ENCODE peak calls at places on chromosomes 3 and 15, in six cellular contexts. D is K562, G is right lobe of liver, U is testis, X is spleen, Y is GM12878. I is an unnamed sample.

GRCh38 chr3:186452517-186452916 is 90.5 kb upstream of the DGKG start:
- DNase-seq in U (no peak), X (no peak), Y (no peak), G (no peak), D (no peak), I (no peak)

GRCh38 chr15:38254065-38254883 is 1.6 kb downstream of the SPRED1 start:
- DNase-seq in X (peak; percentile 73), Y (peak; percentile 39), D (peak; percentile 60), G (peak; percentile 56), U (peak; percentile 81), I (peak; percentile 68)

GRCh38 chr3:177351757-177352158 is 154.5 kb upstream of the TBL1XR1 start:
- DNase-seq in G (no peak), X (no peak), D (no peak), Y (peak; percentile 87), U (no peak), I (no peak)

GRCh38 chr3:127667119-127667681 is 5.6 kb upstream of the ABTB1 start:
- DNase-seq in U (no peak), D (no peak), G (no peak), Y (no peak), X (no peak), I (no peak)

GRCh38 chr3:126344380-126345041 is 12.7 kb downstream of the KLF15 start:
- DNase-seq in Y (no peak), D (no peak), G (peak; percentile 46), X (peak; percentile 52), U (peak; percentile 4), I (peak; percentile 62)

GRCh38 chr3:29591579-29591978 is 310.7 kb downstream of the RBMS3 start:
- DNase-seq in U (no peak), Y (no peak), D (no peak), X (no peak), G (no peak), I (no peak)

GRCh38 chr3:37686225-37686624 is 175.5 kb upstream of the CTDSPL start:
- DNase-seq in Y (no peak), G (no peak), U (no peak), X (no peak), D (no peak), I (no peak)

GRCh38 chr3:195257454-195258448 is 13.2 kb downstream of the XXYLT1 start:
- DNase-seq in G (peak; percentile 44), D (no peak), X (peak; percentile 75), Y (no peak), U (no peak), I (peak; percentile 86)

GRCh38 chr15:91694131-91694828 is 159.2 kb upstream of the SLCO3A1 start:
- DNase-seq in D (peak; percentile 11), X (no peak), Y (no peak), G (no peak), U (no peak), I (peak; percentile 78)

GRCh38 chr3:196399485-196399945 is 32.7 kb downstream of the UBXN7 start:
- DNase-seq in X (no peak), Y (no peak), U (no peak), D (no peak), G (no peak), I (no peak)

GRCh38 chr3:124776856-124777255 is 46.6 kb downstream of the UMPS start:
- DNase-seq in Y (no peak), U (no peak), D (no peak), G (no peak), X (peak; percentile 49), I (no peak)

GRCh38 chr15:38149315-38149714 is 103.3 kb upstream of the SPRED1 start:
- DNase-seq in G (no peak), D (no peak), U (no peak), Y (peak; percentile 11), X (no peak), I (no peak)

GRCh38 chr3:111073186-111073585 is 1.6 kb downstream of the NECTIN3 start:
- DNase-seq in Y (no peak), D (no peak), G (no peak), X (no peak), U (no peak), I (no peak)

GRCh38 chr3:79086514-79086913 is 681.3 kb downstream of the ROBO1 start:
- DNase-seq in Y (no peak), X (no peak), G (peak; percentile 50), D (peak; percentile 11), U (peak; percentile 72), I (peak; percentile 62)

DNA sequence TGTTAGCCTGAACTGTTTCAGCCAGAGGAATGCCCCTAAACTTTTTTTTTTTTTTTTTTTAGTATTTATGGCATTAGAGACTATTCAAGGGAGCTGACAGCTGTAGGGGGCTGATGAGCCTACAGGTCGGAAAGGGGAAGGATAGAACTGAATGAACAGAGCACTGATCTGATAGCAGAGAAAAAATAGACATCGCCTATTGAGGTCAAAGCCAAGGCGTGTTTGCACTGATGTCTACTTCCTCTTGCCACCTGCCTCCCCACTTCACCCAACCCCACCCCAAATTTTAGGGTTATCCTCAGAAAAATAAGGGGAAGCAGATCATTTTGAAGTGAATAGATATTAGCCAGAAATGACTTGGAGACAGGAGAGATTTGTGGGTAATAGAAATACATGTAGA is 3.0 kb upstream of the ZMAT3 start:
- DNase-seq in U (no peak), D (peak; percentile 28), Y (no peak), G (no peak), X (no peak), I (no peak)
- H3K27ac ChIP-seq in U (no peak overlapping the region), D (no peak overlapping the region), Y (peak overlapping the region; percentile 25), G (no peak overlapping the region), X (no peak overlapping the region), I (no peak overlapping the region)

GRCh38 chr3:4993276-4994143 is 14.3 kb downstream of the BHLHE40 start:
- DNase-seq in D (no peak), G (peak; percentile 11), Y (no peak), U (no peak), X (no peak), I (peak; percentile 13)

GRCh38 chr3:4996223-4996765 is 17.1 kb downstream of the BHLHE40 start:
- DNase-seq in D (no peak), G (no peak), U (no peak), X (no peak), Y (no peak), I (peak; percentile 11)

GRCh38 chr3:4995500-4996053 is 16.3 kb downstream of the BHLHE40 start:
- DNase-seq in D (no peak), U (no peak), Y (no peak), X (no peak), G (peak; percentile 32), I (peak; percentile 41)

GRCh38 chr3:4994144-4994730 is 15.0 kb downstream of the BHLHE40 start:
- DNase-seq in U (no peak), X (no peak), Y (no peak), D (peak; percentile 21), G (peak; percentile 11), I (no peak)

GRCh38 chr3:4994823-4995499 is 15.7 kb downstream of the BHLHE40 start:
- DNase-seq in G (peak; percentile 42), X (no peak), U (no peak), D (peak; percentile 76), Y (no peak), I (peak; percentile 90)
- TF ChIP-seq POLR2A in G (no peak), X (no peak), U (no peak), D (peak; percentile 82), Y (peak; percentile 31), I (no peak)

GRCh38 chr3:35776346-35776745 is 137.0 kb downstream of the ARPP21 start:
- DNase-seq in U (no peak), G (no peak), Y (no peak), X (no peak), D (no peak), I (no peak)

GRCh38 chr3:35773398-35773797 is 134.1 kb downstream of the ARPP21 start:
- DNase-seq in U (no peak), Y (no peak), G (no peak), D (no peak), X (no peak), I (no peak)

GRCh38 chr3:35777065-35777464 is 137.7 kb downstream of the ARPP21 start:
- DNase-seq in U (no peak), G (no peak), X (no peak), D (no peak), Y (no peak), I (no peak)

GRCh38 chr3:35777563-35777962 is 138.2 kb downstream of the ARPP21 start:
- DNase-seq in G (no peak), X (no peak), D (no peak), U (no peak), Y (no peak), I (no peak)

DNA sequence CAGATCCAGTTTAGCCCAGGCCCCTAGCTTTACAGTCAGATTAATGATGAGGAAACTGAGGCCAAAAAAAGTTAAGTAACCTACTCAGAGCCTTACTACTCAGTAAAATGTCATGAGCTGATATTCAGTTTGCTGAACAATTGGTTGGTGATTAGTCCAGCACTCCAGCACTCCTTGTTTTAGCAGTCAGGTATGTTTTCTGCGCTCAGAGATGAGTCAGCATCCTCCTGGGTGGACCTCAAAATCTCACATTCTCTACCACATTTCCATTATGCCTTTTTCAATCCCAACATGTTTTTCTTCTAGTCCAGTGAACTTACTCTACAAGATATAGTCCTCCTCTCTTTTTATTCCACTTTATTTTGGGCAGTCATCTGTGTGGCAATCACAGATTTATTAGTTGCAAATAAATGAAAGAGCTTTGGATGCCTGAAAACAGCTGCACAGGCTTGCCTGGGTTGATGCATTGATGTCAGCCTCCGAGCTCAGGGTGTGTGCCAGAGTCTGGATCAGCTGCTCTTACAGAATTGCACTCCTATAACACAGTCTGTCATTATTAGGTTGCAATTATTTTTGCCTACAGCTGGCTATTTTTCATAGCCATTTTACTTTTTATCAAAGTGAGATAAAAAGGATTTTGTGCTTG is 133.2 kb downstream of the ARPP21 start:
- DNase-seq in Y (no peak), X (no peak), D (no peak), U (no peak), G (no peak), I (no peak)
- H3K27ac ChIP-seq in Y (no peak overlapping the region), X (no peak overlapping the region), D (no peak overlapping the region), U (no peak overlapping the region), G (no peak overlapping the region), I (no peak overlapping the region)

GRCh38 chr15:31870336-31871158 is 159.8 kb upstream of the CHRNA7 start:
- DNase-seq in D (peak; percentile 95), X (peak; percentile 94), Y (no peak), G (peak; percentile 92), U (peak; percentile 89), I (peak; percentile 89)
- TF ChIP-seq POLR2A in D (peak; percentile 64), X (no peak), Y (peak; percentile 40), G (no peak), U (no peak), I (no peak)

DNA sequence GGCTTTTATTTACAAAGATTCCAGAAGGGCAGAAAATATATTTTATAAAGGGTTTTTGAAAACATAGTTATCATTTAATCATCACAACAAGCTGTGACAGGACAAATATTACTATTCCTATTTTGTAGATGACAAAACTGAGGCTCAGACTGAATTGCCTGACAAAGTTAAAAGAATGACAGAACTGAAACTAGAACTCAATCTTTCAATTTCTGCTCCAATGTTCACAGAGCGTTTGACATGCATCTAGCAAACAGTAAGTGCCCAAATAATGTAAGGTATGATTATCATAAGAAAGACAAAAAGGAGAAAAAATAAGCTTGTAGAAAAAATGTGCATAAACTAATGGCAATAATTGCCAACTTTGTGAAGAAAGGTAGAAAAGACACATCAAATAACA is 61.9 kb downstream of the SCAPER start:
- DNase-seq in X (no peak), Y (no peak), U (no peak), G (no peak), D (no peak), I (no peak)
- H3K27ac ChIP-seq in X (no peak overlapping the region), Y (no peak overlapping the region), U (no peak overlapping the region), G (no peak overlapping the region), D (no peak overlapping the region), I (no peak overlapping the region)

I was measured in sigmoid colon.